ENCODE peak calls at places on chromosome 9, in six cellular contexts. I is IMR-90, S is tibial nerve, L is lung, T is colonic mucosa, R is kidney epithelial cell. C is an unnamed sample.

GRCh38 chr9:128419061-128419925 is 1.4 kb upstream of the CERCAM start:
- DNase-seq in L (no peak), T (no peak), I (peak), R (no peak), S (no peak), C (no peak)

GRCh38 chr9:90559075-90560073 is 83.2 kb downstream of the DIRAS2 start:
- DNase-seq in T (no peak), L (no peak), I (no peak), R (no peak), S (no peak), C (no peak)

GRCh38 chr9:119332522-119332921 is 36.7 kb downstream of the BRINP1 start:
- DNase-seq in L (no peak), I (no peak), T (no peak), R (no peak), S (no peak), C (no peak)

GRCh38 chr9:28981129-28981528 is 1407.8 kb upstream of the C9orf72 start:
- DNase-seq in S (no peak), T (no peak), L (no peak), I (no peak), R (no peak), C (no peak)

GRCh38 chr9:98097836-98098235 is 21.2 kb downstream of the TRIM14 start:
- DNase-seq in T (no peak), R (no peak), I (no peak), S (no peak), L (no peak), C (no peak)

GRCh38 chr9:101792475-101792874 is 54.0 kb upstream of the GRIN3A start:
- DNase-seq in T (no peak), I (no peak), S (no peak), R (no peak), L (no peak), C (no peak)

GRCh38 chr9:4297151-4297794 is 2.6 kb downstream of the GLIS3 start:
- DNase-seq in S (peak), R (no peak), T (peak), I (peak), L (peak), C (no peak)

GRCh38 chr9:72460342-72461312 is 60.8 kb upstream of the TMC1 start:
- DNase-seq in S (no peak), T (no peak), R (no peak), I (no peak), L (no peak), C (no peak)

GRCh38 chr9:33161011-33161588 is 6.0 kb downstream of the B4GALT1 start:
- DNase-seq in I (peak), T (peak), S (no peak), L (peak), R (peak), C (peak)

GRCh38 chr9:96620832-96621269 is 1.2 kb upstream of the CDC14B start:
- DNase-seq in T (no peak), R (no peak), S (no peak), I (no peak), L (no peak), C (no peak)

GRCh38 chr9:90846770-90847419 is 45.3 kb downstream of the SYK start:
- DNase-seq in L (no peak), S (no peak), R (no peak), I (no peak), T (no peak), C (no peak)

GRCh38 chr9:126049896-126050604 is 276.6 kb upstream of the MVB12B start:
- DNase-seq in S (no peak), L (no peak), R (no peak), T (no peak), I (no peak), C (no peak)

GRCh38 chr9:134399435-134400056 is 73.3 kb downstream of the RXRA start:
- DNase-seq in L (no peak), T (no peak), S (no peak), I (peak), R (no peak), C (no peak)

GRCh38 chr9:126536836-126537465 is 76.8 kb upstream of the LMX1B start:
- DNase-seq in I (no peak), L (no peak), S (no peak), R (no peak), T (no peak), C (no peak)

GRCh38 chr9:137313326-137313920 is 11.4 kb upstream of the NRARP start:
- DNase-seq in R (no peak), L (no peak), I (no peak), S (no peak), T (no peak), C (no peak)

GRCh38 chr9:12712532-12712931 is 19.3 kb downstream of the TYRP1 start:
- DNase-seq in R (no peak), I (no peak), S (no peak), L (no peak), T (no peak), C (no peak)

GRCh38 chr9:15403155-15403554 is 19.5 kb upstream of the SNAPC3 start:
- DNase-seq in R (no peak), I (no peak), T (no peak), L (no peak), S (no peak), C (no peak)

GRCh38 chr9:133058550-133059320 is 3.0 kb upstream of the CEL start:
- DNase-seq in I (no peak), L (no peak), S (no peak), R (no peak), T (no peak), C (no peak)

DNA sequence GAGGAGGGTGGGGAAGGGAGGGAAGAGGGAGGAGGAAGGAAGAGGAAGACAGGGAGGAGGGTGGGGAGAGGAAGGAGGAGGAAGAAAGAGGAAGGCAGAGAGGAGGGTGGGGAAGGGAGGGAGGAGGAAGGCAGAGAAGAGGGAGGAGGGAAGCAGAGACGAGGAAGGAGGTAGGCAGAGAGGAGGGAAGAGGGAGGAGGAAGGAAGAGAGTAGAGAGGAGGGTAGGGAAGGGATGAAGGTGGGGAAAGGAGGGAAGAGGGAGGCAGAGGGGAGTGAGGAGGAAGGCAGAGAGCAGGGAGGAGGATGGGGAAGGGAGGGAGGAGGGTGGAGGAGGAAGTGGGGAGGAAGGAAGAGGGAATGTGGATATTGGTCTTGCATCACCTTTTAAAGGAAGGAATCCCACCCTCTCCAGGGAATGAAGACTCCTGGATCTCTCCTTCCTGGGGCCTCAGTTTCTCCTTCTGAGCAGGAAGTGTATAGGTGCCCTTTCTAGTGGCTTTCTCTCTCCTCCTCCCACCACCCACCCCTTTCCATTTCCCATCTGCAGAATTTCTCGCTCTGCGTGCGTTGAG is 188.9 kb upstream of the ZNF618 start:
- DNase-seq in L (no peak), T (no peak), I (no peak), R (no peak), S (no peak), C (no peak)
- H3K4me3 ChIP-seq in L (no peak), T (no peak), I (no peak), R (no peak), S (no peak), C (no peak)

GRCh38 chr9:546797-547223 is 294.7 kb upstream of the DMRT1 start:
- DNase-seq in S (no peak), R (no peak), L (no peak), I (no peak), T (no peak), C (no peak)
- TF ChIP-seq CTCF in S (peak), R (peak), L (no peak), I (peak), T (peak), C (no peak)

GRCh38 chr9:95517559-95517933 is 775 bp upstream of the PTCH1 start:
- DNase-seq in I (no peak), L (no peak), R (no peak), S (no peak), T (no peak), C (no peak)
- H3K4me3 ChIP-seq in I (peak), L (no peak), R (peak), S (peak), T (peak), C (peak)

GRCh38 chr9:92963831-92964606 is 16.7 kb downstream of the FGD3 start:
- DNase-seq in I (no peak), L (peak), R (no peak), S (no peak), T (peak), C (no peak)

GRCh38 chr9:92966518-92966800 is 19.1 kb downstream of the FGD3 start:
- DNase-seq in T (no peak), I (no peak), R (no peak), L (no peak), S (no peak), C (no peak)

GRCh38 chr9:92964607-92964975 is 17.3 kb downstream of the FGD3 start:
- DNase-seq in I (no peak), T (no peak), R (no peak), S (no peak), L (no peak), C (no peak)

GRCh38 chr9:92964981-92965758 is 17.8 kb downstream of the FGD3 start:
- DNase-seq in L (no peak), T (no peak), S (no peak), R (no peak), I (no peak), C (no peak)

DNA sequence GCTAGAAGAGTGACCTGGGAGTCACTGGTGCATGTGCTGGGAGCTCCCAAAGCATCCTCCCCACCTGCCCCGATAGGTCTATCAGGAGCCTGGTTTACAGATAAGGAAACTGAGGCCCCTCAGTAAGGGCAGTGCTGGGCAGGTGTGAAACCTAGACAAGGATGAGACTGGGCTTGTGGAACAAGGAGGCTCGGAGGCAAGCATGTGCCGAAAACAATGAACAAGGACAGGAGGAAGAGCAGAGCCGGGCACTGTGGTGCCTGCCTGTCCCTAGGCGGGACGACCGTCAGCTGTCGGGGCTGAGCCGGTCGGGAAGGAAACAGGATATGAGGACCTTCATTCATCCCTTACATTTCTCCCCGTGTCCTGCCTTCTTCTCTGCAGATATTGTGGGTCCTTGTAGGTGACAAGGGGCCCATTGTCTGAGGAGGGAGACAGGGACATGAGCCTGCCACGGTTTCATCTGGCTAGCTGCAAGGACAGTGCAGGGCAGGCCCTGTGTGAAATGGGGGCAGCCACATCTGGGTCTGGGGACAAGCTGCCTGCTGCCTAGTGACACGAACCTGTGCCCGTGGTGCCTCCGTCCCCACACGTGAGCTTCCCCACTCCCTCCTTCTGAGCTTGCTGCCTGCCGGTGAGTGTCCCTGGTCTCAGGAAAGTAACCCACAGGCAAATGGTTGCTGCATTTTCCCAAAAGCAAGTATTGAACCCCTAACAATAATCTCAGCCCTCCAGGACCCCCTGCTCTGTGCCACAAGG is 18.6 kb downstream of the FGD3 start:
- DNase-seq in R (no peak), S (no peak), I (no peak), L (no peak), T (no peak), C (no peak)
- TF ChIP-seq CTCF in R (no peak), S (no peak), I (no peak), L (no peak), T (no peak), C (no peak)

C was measured in AG04449.